ENCODE peak calls at places on chromosomes 13 and 19, in ten cellular contexts. I is neural progenitor cell; B is BJ; Z is GM23248; T is upper lobe of right lung; V is MG63; Y is CD8-positive, alpha-beta T cell; C is bronchial epithelial cell; M is small intestine; H is HAP-1. O is an unnamed sample.

GRCh38 chr13:26498524-26499208 is 58.8 kb upstream of the WASF3 start:
- DNase-seq in M (no peak), V (no peak), I (no peak), T (no peak), Z (peak; percentile 61), H (no peak), Y (no peak), B (no peak), C (peak; percentile 7), O (no peak)

GRCh38 chr13:75656590-75656989 is 20.5 kb downstream of the LMO7 start:
- DNase-seq in C (peak; percentile 25), V (peak; percentile 82), B (no peak), Y (no peak), Z (peak; percentile 84), H (no peak), I (no peak), T (no peak), M (no peak), O (no peak)

GRCh38 chr19:10593820-10594637 is 6.9 kb upstream of the AP1M2 start:
- DNase-seq in I (no peak), Z (no peak), Y (no peak), V (no peak), B (no peak), T (peak; percentile 69), H (no peak), C (no peak), M (no peak), O (no peak)

GRCh38 chr13:20525144-20525600 is 485 bp downstream of the CRYL1 start:
- DNase-seq in H (no peak), C (peak; percentile 4), I (peak; percentile 54), T (peak; percentile 69), M (peak; percentile 67), Y (no peak), Z (peak; percentile 44), B (no peak), V (peak; percentile 29), O (peak; percentile 50)

GRCh38 chr19:485583-486236 is 10.6 kb upstream of the MADCAM1 start:
- DNase-seq in Y (no peak), C (peak; percentile 33), M (no peak), V (peak; percentile 46), I (peak; percentile 84), H (no peak), B (no peak), Z (peak; percentile 73), T (peak; percentile 61), O (peak; percentile 28)

GRCh38 chr13:59774511-59774911 is 389.2 kb downstream of the DIAPH3 start:
- DNase-seq in B (peak; percentile 48), V (peak; percentile 26), H (peak; percentile 92), I (peak; percentile 14), C (peak; percentile 70), Y (no peak), M (no peak), T (no peak), Z (peak; percentile 81), O (no peak)

GRCh38 chr13:72384879-72385278 is 342.6 kb downstream of the MZT1 start:
- DNase-seq in T (no peak), H (no peak), I (no peak), V (no peak), Y (no peak), M (no peak), B (no peak), C (peak; percentile 86), Z (no peak), O (no peak)

GRCh38 chr13:106561551-106562170 is 6.3 kb downstream of the ARGLU1 start:
- DNase-seq in B (no peak), T (no peak), M (no peak), C (no peak), H (peak; percentile 21), V (no peak), Z (no peak), I (peak; percentile 55), Y (no peak), O (no peak)

GRCh38 chr19:40603071-40603718 is 2.0 kb downstream of the LTBP4 start:
- DNase-seq in T (no peak), V (no peak), Z (peak; percentile 60), Y (no peak), B (no peak), I (peak; percentile 85), H (peak; percentile 63), M (no peak), C (peak; percentile 59), O (no peak)

GRCh38 chr13:45564108-45564507 is 51.4 kb downstream of the ERICH6B start:
- DNase-seq in V (peak; percentile 46), I (no peak), M (no peak), H (no peak), C (peak; percentile 76), T (no peak), Z (peak; percentile 75), B (no peak), Y (no peak), O (no peak)

GRCh38 chr13:108597943-108598342 is 31.5 kb upstream of the MYO16 start:
- DNase-seq in V (peak; percentile 19), T (no peak), Y (no peak), Z (no peak), C (peak; percentile 3), H (no peak), B (no peak), I (no peak), M (no peak), O (no peak)

GRCh38 chr13:51714663-51715168 is 89.2 kb downstream of the DHRS12 start:
- DNase-seq in Z (peak; percentile 75), V (peak; percentile 49), H (no peak), Y (no peak), B (no peak), C (peak; percentile 96), M (no peak), I (no peak), T (no peak), O (no peak)

GRCh38 chr13:112959701-112960542 is 9.1 kb upstream of the MCF2L start:
- DNase-seq in Z (no peak), M (no peak), C (no peak), T (peak; percentile 56), H (no peak), I (no peak), V (no peak), B (no peak), Y (no peak), O (no peak)

GRCh38 chr13:112961457-112962369 is 7.3 kb upstream of the MCF2L start:
- DNase-seq in M (no peak), Y (no peak), C (no peak), H (no peak), I (no peak), T (no peak), B (no peak), Z (no peak), V (no peak), O (no peak)

GRCh38 chr13:112959206-112959605 is 9.8 kb upstream of the MCF2L start:
- DNase-seq in Y (no peak), I (no peak), V (no peak), T (no peak), C (no peak), M (no peak), H (no peak), Z (no peak), B (no peak), O (no peak)

GRCh38 chr13:112962396-112962795 is 6.6 kb upstream of the MCF2L start:
- DNase-seq in T (no peak), V (no peak), B (no peak), I (no peak), H (no peak), Y (no peak), M (no peak), C (no peak), Z (no peak), O (peak; percentile 53)

DNA sequence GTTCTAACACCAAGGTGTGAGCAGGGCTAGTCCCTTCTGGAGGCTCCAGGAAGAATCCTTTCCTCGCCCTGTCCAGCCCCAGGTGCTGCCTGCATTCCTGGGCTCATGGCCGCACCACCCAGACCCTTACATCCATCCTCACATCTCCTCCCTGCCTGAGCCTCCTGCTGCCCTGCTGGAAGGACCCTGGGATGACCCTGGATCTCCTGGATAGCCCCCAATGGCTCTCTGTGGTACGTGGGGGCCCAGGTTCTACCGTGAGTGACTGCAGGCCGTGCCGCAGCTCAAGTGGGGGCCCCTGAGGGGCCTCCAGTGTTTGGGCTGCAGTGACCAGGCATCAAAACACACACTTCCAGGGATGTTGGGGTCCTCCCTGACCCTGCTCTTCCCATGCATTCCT is 8.3 kb upstream of the MCF2L start:
- DNase-seq in B (no peak), Z (no peak), T (no peak), Y (no peak), C (no peak), M (no peak), H (no peak), I (no peak), V (no peak), O (no peak)
- H3K36me3 ChIP-seq in B (no peaks in the 10 kb centered on the region), Z (no peaks in the 10 kb centered on the region), T (no peaks in the 10 kb centered on the region), Y (no peaks in the 10 kb centered on the region), C (no peaks in the 10 kb centered on the region), M (no peaks in the 10 kb centered on the region), H (no peaks in the 10 kb centered on the region), I (no peaks in the 10 kb centered on the region), V (no peaks in the 10 kb centered on the region), O (no peaks in the 10 kb centered on the region)

GRCh38 chr13:49533011-49533410 is 37.3 kb downstream of the PHF11 start:
- DNase-seq in M (no peak), H (no peak), Z (no peak), I (no peak), V (no peak), Y (no peak), B (no peak), C (no peak), T (no peak), O (no peak)
- H3K36me3 ChIP-seq in M (peaks cover 7% of the 10 kb centered on the region), H (peaks cover 6% of the 10 kb centered on the region), Z (peaks cover 6% of the 10 kb centered on the region), I (no peaks in the 10 kb centered on the region), V (peaks cover 2% of the 10 kb centered on the region), Y (no peaks in the 10 kb centered on the region), B (no peaks in the 10 kb centered on the region), C (no peaks in the 10 kb centered on the region), T (peaks cover 7% of the 10 kb centered on the region), O (peaks cover under 1% of the 10 kb centered on the region)

DNA sequence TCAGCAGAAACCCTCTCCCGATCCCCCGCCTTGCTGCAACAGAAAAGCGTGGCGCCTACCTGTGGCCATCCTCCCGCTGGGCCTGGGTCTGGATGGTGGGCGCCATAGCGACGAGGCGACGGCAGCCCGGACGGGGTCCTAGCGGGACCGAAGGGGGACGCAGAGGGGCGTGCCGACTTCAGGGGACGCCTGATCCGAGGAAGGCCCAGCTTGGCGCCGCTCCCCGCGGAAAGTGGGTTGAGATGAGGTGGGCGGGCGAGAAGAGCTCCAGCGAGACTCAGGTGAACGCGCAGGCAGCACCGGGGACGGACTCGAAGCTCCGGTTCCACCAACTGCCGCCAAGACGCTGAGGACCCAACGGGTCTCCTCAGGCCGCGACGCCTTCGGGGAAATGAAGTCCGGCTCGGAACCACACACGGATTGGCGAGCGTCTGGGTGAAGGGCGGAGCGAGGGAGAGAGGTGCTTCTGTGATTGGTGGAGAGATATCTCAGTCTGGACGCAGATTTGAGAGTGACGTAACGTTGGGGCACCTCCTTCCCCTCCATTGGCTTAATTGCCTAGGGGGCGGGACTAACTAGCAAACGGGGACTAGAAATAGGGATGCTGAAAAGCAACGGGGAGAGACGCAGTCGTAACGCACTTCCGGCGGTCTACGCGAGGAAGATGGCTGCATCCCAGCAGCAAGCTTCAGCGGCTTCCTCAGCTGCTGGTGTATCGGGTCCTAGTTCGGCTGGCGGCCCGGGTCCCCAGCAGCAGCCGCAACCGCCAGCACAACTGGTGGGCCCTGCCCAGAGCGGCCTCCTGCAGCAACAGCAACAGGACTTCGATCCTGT is at the start of the genes MED29 and PAF1:
- DNase-seq in C (peak; percentile 99), I (peak; percentile 99), Z (peak; percentile 100), B (peak; percentile 99), V (peak; percentile 98), Y (peak; percentile 94), H (peak; percentile 99), M (peak; percentile 100), T (peak; percentile 97), O (peak; percentile 99)
- H3K36me3 ChIP-seq in C (peaks cover 29% of the 10 kb centered on the region), I (no peaks in the 10 kb centered on the region), Z (peaks cover 18% of the 10 kb centered on the region), B (peaks cover 24% of the 10 kb centered on the region), V (peaks cover 52% of the 10 kb centered on the region), Y (peaks cover 49% of the 10 kb centered on the region), H (peaks cover 53% of the 10 kb centered on the region), M (peaks cover under 1% of the 10 kb centered on the region), T (peaks cover 63% of the 10 kb centered on the region), O (no peaks in the 10 kb centered on the region)

GRCh38 chr13:111270765-111271164 is 49.7 kb upstream of the TEX29 start:
- DNase-seq in C (peak; percentile 28), H (no peak), V (no peak), T (no peak), Z (peak; percentile 86), Y (no peak), I (no peak), M (no peak), B (no peak), O (no peak)
- H3K36me3 ChIP-seq in C (peaks cover 14% of the 10 kb centered on the region), H (peaks cover 16% of the 10 kb centered on the region), V (peaks cover 11% of the 10 kb centered on the region), T (peaks cover 63% of the 10 kb centered on the region), Z (peaks cover 10% of the 10 kb centered on the region), Y (peaks cover 17% of the 10 kb centered on the region), I (no peaks in the 10 kb centered on the region), M (peaks cover 6% of the 10 kb centered on the region), B (peaks cover 18% of the 10 kb centered on the region), O (no peaks in the 10 kb centered on the region)

O was measured in pancreas.